ENCODE peak calls at places on chromosome 18, in ten cellular contexts. T, I, F, D, O, B, U, K, P and V are unnamed samples.

GRCh38 chr18:62751977-62752376 is 36.6 kb downstream of the PHLPP1 start:
- DNase-seq in T (no peak), I (no peak), F (no peak), D (no peak), O (no peak), B (no peak), U (no peak), K (no peak), P (no peak), V (no peak)

GRCh38 chr18:35938158-35938557 is 34.3 kb upstream of the RMP24 start:
- DNase-seq in T (no peak), I (no peak), F (no peak), D (peak; percentile 76), O (no peak), B (peak; percentile 5), U (no peak), K (no peak), P (no peak), V (no peak)

GRCh38 chr18:67456691-67457090 is 59.8 kb downstream of the DSEL start:
- DNase-seq in T (no peak), I (no peak), F (no peak), D (peak; percentile 9), O (no peak), B (no peak), U (no peak), K (no peak), P (no peak), V (no peak)

GRCh38 chr18:23902396-23902795 is 112.2 kb upstream of the TTC39C start:
- DNase-seq in T (no peak), I (no peak), F (peak; percentile 40), D (no peak), O (no peak), B (no peak), U (no peak), K (no peak), P (no peak), V (no peak)

GRCh38 chr18:62725896-62726295 is 10.6 kb downstream of the PHLPP1 start:
- DNase-seq in T (no peak), I (no peak), F (no peak), D (no peak), O (no peak), B (no peak), U (no peak), K (no peak), P (no peak), V (no peak)

GRCh38 chr18:78664851-78665250 is 314.8 kb upstream of the SALL3 start:
- DNase-seq in T (no peak), I (no peak), F (no peak), D (no peak), O (no peak), B (no peak), U (no peak), K (no peak), P (no peak), V (no peak)

GRCh38 chr18:666177-666576 is 8.7 kb downstream of the TYMS start:
- DNase-seq in T (no peak), I (no peak), F (no peak), D (no peak), O (no peak), B (no peak), U (no peak), K (no peak), P (no peak), V (no peak)

GRCh38 chr18:12628706-12629702 is 28.9 kb downstream of the SPIRE1 start:
- DNase-seq in T (no peak), I (peak; percentile 76), F (no peak), D (no peak), O (no peak), B (peak; percentile 52), U (no peak), K (no peak), P (no peak), V (no peak)

GRCh38 chr18:55840601-55841170 is 252.7 kb upstream of the TCF4 start:
- DNase-seq in T (no peak), I (no peak), F (no peak), D (no peak), O (no peak), B (no peak), U (no peak), K (no peak), P (no peak), V (no peak)

GRCh38 chr18:49359732-49360444 is 100.6 kb downstream of the DYM start:
- DNase-seq in T (no peak), I (no peak), F (no peak), D (no peak), O (no peak), B (no peak), U (no peak), K (no peak), P (no peak), V (no peak)

GRCh38 chr18:10346786-10347415 is 107.5 kb upstream of the APCDD1 start:
- DNase-seq in T (no peak), I (no peak), F (no peak), D (no peak), O (no peak), B (no peak), U (no peak), K (no peak), P (no peak), V (no peak)

GRCh38 chr18:44474596-44474995 is 206.1 kb upstream of the SETBP1 start:
- DNase-seq in T (no peak), I (no peak), F (no peak), D (no peak), O (no peak), B (no peak), U (no peak), K (no peak), P (no peak), V (no peak)

GRCh38 chr18:37985126-37985525 is 419.5 kb upstream of the CELF4 start:
- DNase-seq in T (no peak), I (no peak), F (no peak), D (no peak), O (no peak), B (no peak), U (no peak), K (no peak), P (no peak), V (no peak)

GRCh38 chr18:72452328-72452727 is 91.8 kb downstream of the CBLN2 start:
- DNase-seq in T (no peak), I (no peak), F (no peak), D (no peak), O (no peak), B (no peak), U (no peak), K (no peak), P (no peak), V (no peak)

GRCh38 chr18:45962461-45962860 is 4.7 kb downstream of the EPG5 start:
- DNase-seq in T (no peak), I (peak; percentile 94), F (no peak), D (peak; percentile 73), O (peak; percentile 61), B (peak; percentile 18), U (no peak), K (no peak), P (no peak), V (peak; percentile 19)

GRCh38 chr18:57208056-57208455 is 61.2 kb downstream of the BOD1L2 start:
- DNase-seq in T (no peak), I (no peak), F (no peak), D (no peak), O (no peak), B (no peak), U (no peak), K (no peak), P (no peak), V (no peak)